ENCODE peak calls at places on chromosomes 2 and 18, in four cellular contexts. K is A549, H is right lobe of liver, F is upper lobe of left lung. A is an unnamed sample.

GRCh38 chr2:46448656-46449055 is 30.7 kb upstream of the TMEM247 start:
- DNase-seq in F (no peak), K (no peak), H (no peak), A (no peak)

GRCh38 chr2:42693013-42693575 is 70.8 kb downstream of the OXER1 start:
- DNase-seq in F (peak), H (no peak), K (no peak), A (no peak)

GRCh38 chr2:96863575-96864342 is 5.9 kb upstream of the ANKRD39 start:
- DNase-seq in F (no peak), H (no peak), K (no peak), A (peak)

GRCh38 chr18:58754544-58755068 is 83.3 kb downstream of the MALT1 start:
- DNase-seq in H (peak), K (no peak), F (no peak), A (no peak)

GRCh38 chr18:55096261-55097026 is 137.2 kb upstream of the CCDC68 start:
- DNase-seq in H (no peak), F (no peak), K (peak), A (no peak)

GRCh38 chr2:136932700-136933099 is 167.4 kb downstream of the THSD7B start:
- DNase-seq in K (peak), F (no peak), H (no peak), A (no peak)

GRCh38 chr2:228699400-228699799 is 517.9 kb upstream of the SPHKAP start:
- DNase-seq in K (no peak), F (no peak), H (no peak), A (no peak)

GRCh38 chr2:30862054-30862651 is 54.9 kb upstream of the CAPN13 start:
- DNase-seq in K (peak), F (peak), H (no peak), A (no peak)

GRCh38 chr2:21643180-21643579 is 519.4 kb downstream of the TDRD15 start:
- DNase-seq in H (no peak), K (peak), F (no peak), A (no peak)

GRCh38 chr2:233365861-233366520 is 11.7 kb downstream of the DGKD start:
- DNase-seq in F (no peak), H (no peak), K (no peak), A (no peak)

GRCh38 chr2:238462782-238463396 is 36.2 kb downstream of the ASB1 start:
- DNase-seq in H (no peak), F (no peak), K (peak), A (no peak)

GRCh38 chr2:190267302-190267701 is 52.3 kb downstream of the HIBCH start:
- DNase-seq in H (no peak), F (no peak), K (peak), A (no peak)

GRCh38 chr2:12334289-12335003 is 382.3 kb upstream of the TRIB2 start:
- DNase-seq in H (no peak), F (no peak), K (no peak), A (no peak)

GRCh38 chr2:24048662-24049484 is 668 bp upstream of the FKBP1B start:
- DNase-seq in H (no peak), F (no peak), K (no peak), A (no peak)

GRCh38 chr2:28656937-28657615 is 94.6 kb upstream of the PPP1CB start:
- DNase-seq in K (no peak), F (no peak), H (no peak), A (no peak)

GRCh38 chr18:72155327-72155726 is 388.8 kb downstream of the CBLN2 start:
- DNase-seq in F (no peak), K (no peak), H (no peak), A (no peak)

GRCh38 chr2:159083601-159084000 is 115.2 kb downstream of the TANC1 start:
- DNase-seq in F (no peak), H (no peak), K (peak), A (no peak)

GRCh38 chr2:203797363-203798111 is 70.0 kb upstream of the CTLA4 start:
- DNase-seq in K (no peak), H (no peak), F (no peak), A (no peak)

GRCh38 chr2:131641414-131642206 is 113.9 kb downstream of the CCDC74A start:
- DNase-seq in H (no peak), F (no peak), K (no peak), A (no peak)

GRCh38 chr18:43847164-43848091 is 570.1 kb upstream of the SYT4 start:
- DNase-seq in F (no peak), H (no peak), K (no peak), A (no peak)

GRCh38 chr2:60119778-60120177 is 433.7 kb downstream of the BCL11A start:
- DNase-seq in F (no peak), K (no peak), H (no peak), A (no peak)

GRCh38 chr2:73995810-73996209 is 11.1 kb downstream of the TET3 start:
- DNase-seq in F (no peak), K (no peak), H (no peak), A (no peak)

GRCh38 chr2:23291274-23291673 is 93.7 kb upstream of the KLHL29 start:
- DNase-seq in K (no peak), H (no peak), F (no peak), A (no peak)

GRCh38 chr18:10274327-10274726 is 180.1 kb upstream of the APCDD1 start:
- DNase-seq in H (no peak), F (no peak), K (no peak), A (no peak)

GRCh38 chr2:174544156-174544555 is 53.4 kb downstream of the WIPF1 start:
- DNase-seq in H (no peak), K (no peak), F (no peak), A (no peak)

GRCh38 chr2:174544802-174545201 is 52.8 kb downstream of the WIPF1 start:
- DNase-seq in F (no peak), K (no peak), H (no peak), A (no peak)

GRCh38 chr2:174551697-174552096 is 45.9 kb downstream of the WIPF1 start:
- DNase-seq in H (no peak), K (no peak), F (no peak), A (no peak)

GRCh38 chr2:174545240-174545639 is 52.4 kb downstream of the WIPF1 start:
- DNase-seq in F (no peak), K (no peak), H (no peak), A (no peak)

GRCh38 chr2:174546519-174547506 is 50.8 kb downstream of the WIPF1 start:
- DNase-seq in F (no peak), K (peak), H (no peak), A (peak)
- TF ChIP-seq CTCF in F (no peak), K (peak), H (peak), A (peak)

GRCh38 chr2:239762742-239763269 is 262.3 kb downstream of the NDUFA10 start:
- DNase-seq in F (no peak), H (peak), K (no peak), A (peak)

GRCh38 chr2:239762106-239762505 is 263.0 kb downstream of the NDUFA10 start:
- DNase-seq in F (no peak), K (no peak), H (peak), A (peak)

GRCh38 chr2:239765076-239765845 is 259.9 kb downstream of the NDUFA10 start:
- DNase-seq in F (no peak), K (no peak), H (peak), A (no peak)

GRCh38 chr2:239765911-239766310 is 259.2 kb downstream of the NDUFA10 start:
- DNase-seq in H (peak), K (no peak), F (no peak), A (peak)

GRCh38 chr2:239763433-239764097 is 261.6 kb downstream of the NDUFA10 start:
- DNase-seq in H (peak), K (no peak), F (no peak), A (peak)
- TF ChIP-seq CTCF in H (no peak), K (no peak), F (no peak), A (no peak)

GRCh38 chr2:71575966-71576365 is 122.6 kb downstream of the DYSF start:
- DNase-seq in K (no peak), F (no peak), H (no peak), A (no peak)
- TF ChIP-seq CTCF in K (no peak), F (no peak), H (no peak), A (no peak)

DNA sequence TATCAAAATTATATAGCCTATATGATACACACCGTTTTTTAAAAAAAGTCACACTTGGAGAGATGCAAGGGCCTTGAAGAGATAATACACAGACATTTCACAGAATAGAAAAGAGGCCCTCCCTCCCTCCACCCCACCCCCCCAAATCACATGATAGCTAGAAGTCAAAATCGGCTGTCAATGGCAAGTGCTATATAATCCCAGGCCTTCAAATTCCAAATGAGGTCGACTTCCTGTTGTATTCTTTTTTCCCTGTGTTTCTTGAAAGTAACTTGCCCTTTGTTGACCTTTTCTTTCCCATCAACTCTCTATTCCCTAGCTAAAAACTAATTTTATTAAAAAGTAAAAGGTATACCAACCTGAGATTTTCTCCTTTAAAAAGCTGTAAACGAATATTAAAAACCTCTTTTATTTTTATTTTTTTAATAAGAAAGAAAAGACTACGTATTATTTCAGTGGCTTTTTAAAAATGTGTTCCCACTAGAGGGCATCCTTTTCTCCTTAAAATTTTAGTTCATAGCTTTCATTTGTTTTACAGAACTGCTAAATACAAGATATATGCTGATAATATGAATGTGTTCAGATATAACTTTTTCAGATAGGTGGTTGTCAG is 46.6 kb downstream of the KCMF1 start:
- DNase-seq in H (no peak), K (no peak), F (no peak), A (no peak)
- TF ChIP-seq CTCF in H (peak), K (peak), F (no peak), A (peak)

GRCh38 chr18:36665952-36666351 is 162.8 kb downstream of the TPGS2 start:
- DNase-seq in F (no peak), H (no peak), K (no peak), A (no peak)

GRCh38 chr18:36660311-36660710 is 168.5 kb downstream of the TPGS2 start:
- DNase-seq in F (no peak), K (no peak), H (no peak), A (no peak)

GRCh38 chr18:36663312-36663711 is 165.5 kb downstream of the TPGS2 start:
- DNase-seq in F (no peak), K (no peak), H (no peak), A (no peak)

GRCh38 chr18:36658611-36659010 is 170.2 kb downstream of the TPGS2 start:
- DNase-seq in K (no peak), H (no peak), F (no peak), A (no peak)

GRCh38 chr18:36662000-36662399 is 166.8 kb downstream of the TPGS2 start:
- DNase-seq in H (no peak), F (no peak), K (peak), A (no peak)
- TF ChIP-seq CTCF in H (no peak), F (peak), K (no peak), A (no peak)

GRCh38 chr18:52486052-52486451 is 146.1 kb downstream of the DCC start:
- DNase-seq in K (no peak), H (no peak), F (no peak), A (no peak)

GRCh38 chr18:52481116-52481515 is 141.1 kb downstream of the DCC start:
- DNase-seq in K (no peak), F (peak), H (no peak), A (no peak)

DNA sequence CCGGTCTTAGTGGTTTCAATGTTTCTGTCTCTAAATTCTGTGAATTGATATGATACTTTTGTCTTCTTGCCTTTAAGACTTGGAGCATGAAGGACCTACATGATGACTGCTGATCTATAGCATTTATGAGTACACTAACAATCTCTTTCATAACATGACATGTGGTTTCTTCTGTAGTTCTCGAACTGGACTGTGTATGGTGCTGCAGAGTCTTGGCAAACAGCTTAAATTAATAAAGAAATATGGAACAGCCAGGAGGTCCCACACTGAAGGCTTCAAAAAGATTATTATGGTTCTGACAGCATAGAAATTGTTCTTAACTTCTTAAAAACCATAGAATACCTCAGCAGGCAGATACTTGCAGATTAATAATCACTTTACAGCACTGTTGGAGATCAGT is 145.0 kb downstream of the DCC start:
- DNase-seq in K (peak), H (no peak), F (no peak), A (no peak)
- TF ChIP-seq CTCF in K (no peak), H (no peak), F (no peak), A (no peak)

DNA sequence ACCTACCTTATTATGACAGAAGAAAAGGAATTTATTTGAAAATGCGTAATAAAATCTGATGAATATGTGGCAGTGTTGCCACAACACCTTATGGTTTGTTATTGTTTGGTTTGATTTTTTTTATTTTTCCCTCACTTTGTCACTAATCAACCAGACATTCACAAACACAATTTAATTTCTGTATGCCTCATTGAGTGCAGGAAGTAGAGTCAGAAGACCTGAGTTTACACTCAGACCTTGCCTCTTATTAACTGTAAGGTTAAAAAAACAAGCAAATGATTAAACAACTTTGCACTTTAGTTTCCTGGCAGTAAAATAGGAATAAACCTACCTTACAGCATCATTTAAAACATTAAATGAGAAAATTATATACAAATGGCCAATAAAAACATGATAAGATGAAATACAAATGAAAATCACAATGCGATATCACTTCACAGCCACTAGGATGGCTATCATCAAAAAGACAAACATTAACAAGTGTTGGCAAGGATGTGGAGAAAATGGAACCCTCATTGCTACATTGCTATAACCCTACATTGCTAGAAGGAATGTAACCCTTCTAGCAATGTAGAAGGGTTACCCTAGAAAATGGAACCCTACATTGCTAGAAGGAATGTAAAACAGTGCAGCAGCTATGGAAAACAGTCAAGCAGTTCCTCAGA is 3.3 kb downstream of the SESTD1 start:
- DNase-seq in K (no peak), H (no peak), F (no peak), A (no peak)
- TF ChIP-seq CTCF in K (no peak), H (no peak), F (peak), A (peak)